ENCODE peak calls at places on chromosomes 6 and 20, in seven cellular contexts. One of them, this sample, is unnamed.

GRCh38 chr20:17617212-17617867 is 47.5 kb downstream of the DSTN start:
- DNase-seq in gastrocnemius medialis: no peak
- DNase-seq in prostate gland: peak
- DNase-seq in A549: peak
- DNase-seq in IMR-90: no peak
- DNase-seq in lower leg skin: no peak
- DNase-seq in endothelial cell of umbilical vein: peak
- DNase-seq in this sample: peak

GRCh38 chr6:83073620-83074019 is 6.1 kb downstream of the DOP1A start:
- DNase-seq in A549: no peak
- DNase-seq in endothelial cell of umbilical vein: no peak
- DNase-seq in prostate gland: no peak
- DNase-seq in gastrocnemius medialis: no peak
- DNase-seq in lower leg skin: no peak
- DNase-seq in IMR-90: no peak
- DNase-seq in this sample: no peak

GRCh38 chr6:56713285-56713684 is 70.6 kb upstream of the DST start:
- DNase-seq in lower leg skin: no peak
- DNase-seq in prostate gland: no peak
- DNase-seq in IMR-90: peak
- DNase-seq in A549: no peak
- DNase-seq in endothelial cell of umbilical vein: peak
- DNase-seq in gastrocnemius medialis: peak
- DNase-seq in this sample: no peak

GRCh38 chr6:156280131-156280530 is 497.0 kb upstream of the ARID1B start:
- DNase-seq in IMR-90: no peak
- DNase-seq in lower leg skin: no peak
- DNase-seq in prostate gland: no peak
- DNase-seq in endothelial cell of umbilical vein: no peak
- DNase-seq in gastrocnemius medialis: no peak
- DNase-seq in A549: no peak
- DNase-seq in this sample: no peak

GRCh38 chr20:4942336-4942735 is 59.0 kb downstream of the SLC23A2 start:
- DNase-seq in gastrocnemius medialis: no peak
- DNase-seq in lower leg skin: no peak
- DNase-seq in prostate gland: no peak
- DNase-seq in endothelial cell of umbilical vein: no peak
- DNase-seq in A549: no peak
- DNase-seq in IMR-90: peak
- DNase-seq in this sample: no peak

GRCh38 chr6:81643156-81643555 is 109.3 kb downstream of the TENT5A start:
- DNase-seq in lower leg skin: no peak
- DNase-seq in A549: no peak
- DNase-seq in IMR-90: no peak
- DNase-seq in prostate gland: no peak
- DNase-seq in endothelial cell of umbilical vein: no peak
- DNase-seq in gastrocnemius medialis: no peak
- DNase-seq in this sample: no peak

GRCh38 chr6:26445934-26446667 is 5.8 kb downstream of the BTN3A3 start:
- DNase-seq in gastrocnemius medialis: no peak
- DNase-seq in IMR-90: no peak
- DNase-seq in lower leg skin: no peak
- DNase-seq in A549: no peak
- DNase-seq in endothelial cell of umbilical vein: no peak
- DNase-seq in prostate gland: no peak
- DNase-seq in this sample: no peak

GRCh38 chr6:131787955-131788712 is 19.7 kb upstream of the ENPP1 start:
- DNase-seq in A549: no peak
- DNase-seq in IMR-90: peak
- DNase-seq in prostate gland: no peak
- DNase-seq in endothelial cell of umbilical vein: no peak
- DNase-seq in gastrocnemius medialis: no peak
- DNase-seq in lower leg skin: no peak
- DNase-seq in this sample: no peak

GRCh38 chr20:41654292-41654691 is 36.1 kb upstream of the CHD6 start:
- DNase-seq in endothelial cell of umbilical vein: no peak
- DNase-seq in IMR-90: no peak
- DNase-seq in lower leg skin: no peak
- DNase-seq in prostate gland: no peak
- DNase-seq in gastrocnemius medialis: no peak
- DNase-seq in A549: no peak
- DNase-seq in this sample: no peak

GRCh38 chr6:123089223-123089622 is 93.2 kb downstream of the CLVS2 start:
- DNase-seq in lower leg skin: no peak
- DNase-seq in prostate gland: peak
- DNase-seq in gastrocnemius medialis: no peak
- DNase-seq in A549: no peak
- DNase-seq in IMR-90: no peak
- DNase-seq in endothelial cell of umbilical vein: peak
- DNase-seq in this sample: no peak

GRCh38 chr6:110688661-110689268 is 126.5 kb downstream of the CDK19 start:
- DNase-seq in endothelial cell of umbilical vein: no peak
- DNase-seq in gastrocnemius medialis: no peak
- DNase-seq in A549: no peak
- DNase-seq in lower leg skin: no peak
- DNase-seq in IMR-90: no peak
- DNase-seq in prostate gland: peak
- DNase-seq in this sample: no peak

GRCh38 chr6:17813561-17813960 is 106.8 kb upstream of the NUP153 start:
- DNase-seq in prostate gland: no peak
- DNase-seq in gastrocnemius medialis: no peak
- DNase-seq in A549: no peak
- DNase-seq in endothelial cell of umbilical vein: no peak
- DNase-seq in lower leg skin: no peak
- DNase-seq in IMR-90: no peak
- DNase-seq in this sample: no peak

GRCh38 chr20:1375515-1375914 is 17.3 kb downstream of the FKBP1A start:
- DNase-seq in prostate gland: no peak
- DNase-seq in endothelial cell of umbilical vein: peak
- DNase-seq in A549: no peak
- DNase-seq in IMR-90: peak
- DNase-seq in gastrocnemius medialis: no peak
- DNase-seq in lower leg skin: no peak
- DNase-seq in this sample: no peak

GRCh38 chr20:41145821-41146620 is 8.7 kb downstream of the PLCG1 start:
- DNase-seq in prostate gland: peak
- DNase-seq in gastrocnemius medialis: no peak
- DNase-seq in endothelial cell of umbilical vein: peak
- DNase-seq in lower leg skin: no peak
- DNase-seq in A549: no peak
- DNase-seq in IMR-90: no peak
- DNase-seq in this sample: no peak

GRCh38 chr20:2658414-2659354 is 5.3 kb downstream of the IDH3B start:
- DNase-seq in A549: peak
- DNase-seq in IMR-90: no peak
- DNase-seq in endothelial cell of umbilical vein: no peak
- DNase-seq in prostate gland: no peak
- DNase-seq in gastrocnemius medialis: no peak
- DNase-seq in lower leg skin: no peak
- DNase-seq in this sample: no peak

GRCh38 chr6:30616811-30617564 is at the start of gene PPP1R10:
- DNase-seq in gastrocnemius medialis: peak
- DNase-seq in prostate gland: peak
- DNase-seq in endothelial cell of umbilical vein: peak
- DNase-seq in IMR-90: peak
- DNase-seq in A549: peak
- DNase-seq in lower leg skin: peak
- DNase-seq in this sample: peak

GRCh38 chr6:30615958-30616810 is 859 bp downstream of the PPP1R10 start:
- DNase-seq in gastrocnemius medialis: no peak
- DNase-seq in A549: no peak
- DNase-seq in endothelial cell of umbilical vein: peak
- DNase-seq in prostate gland: no peak
- DNase-seq in lower leg skin: peak
- DNase-seq in IMR-90: no peak
- DNase-seq in this sample: no peak

GRCh38 chr6:30619561-30619960 is 1.9 kb downstream of the MRPS18B start:
- DNase-seq in A549: no peak
- DNase-seq in endothelial cell of umbilical vein: no peak
- DNase-seq in prostate gland: no peak
- DNase-seq in gastrocnemius medialis: no peak
- DNase-seq in IMR-90: no peak
- DNase-seq in lower leg skin: no peak
- DNase-seq in this sample: no peak

GRCh38 chr6:30618270-30618787 is 689 bp downstream of the MRPS18B start:
- DNase-seq in A549: no peak
- DNase-seq in endothelial cell of umbilical vein: no peak
- DNase-seq in lower leg skin: no peak
- DNase-seq in IMR-90: no peak
- DNase-seq in gastrocnemius medialis: no peak
- DNase-seq in prostate gland: no peak
- DNase-seq in this sample: no peak

DNA sequence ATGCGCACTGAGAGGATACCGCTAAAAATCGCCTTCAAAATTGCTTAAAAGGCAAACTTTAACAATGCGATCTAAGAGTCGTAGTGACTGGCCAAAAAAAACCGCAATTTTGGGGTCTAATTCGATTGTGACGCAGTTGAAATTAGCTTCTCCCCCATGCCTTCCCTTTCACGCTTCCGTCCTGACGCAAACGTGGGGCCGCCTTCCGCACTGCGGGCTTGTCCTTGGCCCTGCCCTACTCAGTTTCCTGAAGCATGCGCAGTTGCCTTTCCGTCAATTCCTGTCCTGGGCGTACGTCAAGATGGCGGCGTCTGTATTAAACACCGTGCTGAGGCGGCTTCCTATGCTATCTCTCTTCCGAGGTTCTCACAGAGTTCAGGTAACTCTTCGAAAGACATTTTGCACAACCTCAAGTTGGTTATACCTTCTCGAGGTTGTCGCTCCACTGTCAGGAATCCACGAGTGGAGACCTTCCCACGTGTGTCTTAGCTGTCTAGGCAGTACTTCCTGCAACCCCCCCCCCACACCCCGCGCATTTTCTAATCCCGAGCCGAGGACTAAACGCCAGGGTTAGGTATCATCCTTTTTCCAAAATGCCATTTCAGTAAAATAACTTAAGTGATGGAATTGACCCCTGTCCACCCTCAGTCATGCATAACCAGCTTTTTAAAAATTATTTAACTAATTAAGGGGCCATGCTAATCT is at the start of gene MRPS18B:
- DNase-seq in prostate gland: peak
- DNase-seq in A549: peak
- DNase-seq in gastrocnemius medialis: peak
- DNase-seq in IMR-90: peak
- DNase-seq in lower leg skin: peak
- DNase-seq in endothelial cell of umbilical vein: peak
- DNase-seq in this sample: peak
- TF ChIP-seq POLR2A in prostate gland: peak
- TF ChIP-seq POLR2A in A549: peak
- TF ChIP-seq POLR2A in gastrocnemius medialis: peak
- TF ChIP-seq POLR2A in IMR-90: no peak
- TF ChIP-seq POLR2A in lower leg skin: no peak
- TF ChIP-seq POLR2A in endothelial cell of umbilical vein: peak
- TF ChIP-seq POLR2A in this sample: peak

GRCh38 chr6:1311400-1312192 is at the start of gene FOXQ1:
- DNase-seq in lower leg skin: peak
- DNase-seq in gastrocnemius medialis: no peak
- DNase-seq in A549: no peak
- DNase-seq in prostate gland: peak
- DNase-seq in endothelial cell of umbilical vein: peak
- DNase-seq in IMR-90: peak
- DNase-seq in this sample: peak
- TF ChIP-seq POLR2A in lower leg skin: no peak
- TF ChIP-seq POLR2A in gastrocnemius medialis: no peak
- TF ChIP-seq POLR2A in A549: peak
- TF ChIP-seq POLR2A in prostate gland: peak
- TF ChIP-seq POLR2A in endothelial cell of umbilical vein: no peak
- TF ChIP-seq POLR2A in IMR-90: no peak
- TF ChIP-seq POLR2A in this sample: no peak

GRCh38 chr6:143402721-143403336 is 47.7 kb downstream of the ADAT2 start:
- DNase-seq in prostate gland: no peak
- DNase-seq in lower leg skin: no peak
- DNase-seq in IMR-90: no peak
- DNase-seq in A549: no peak
- DNase-seq in gastrocnemius medialis: no peak
- DNase-seq in endothelial cell of umbilical vein: no peak
- DNase-seq in this sample: no peak

GRCh38 chr6:143408151-143408786 is 42.2 kb downstream of the ADAT2 start:
- DNase-seq in gastrocnemius medialis: no peak
- DNase-seq in endothelial cell of umbilical vein: no peak
- DNase-seq in prostate gland: no peak
- DNase-seq in IMR-90: no peak
- DNase-seq in A549: no peak
- DNase-seq in lower leg skin: no peak
- DNase-seq in this sample: no peak

GRCh38 chr6:143408787-143409162 is 41.7 kb downstream of the ADAT2 start:
- DNase-seq in lower leg skin: no peak
- DNase-seq in IMR-90: no peak
- DNase-seq in endothelial cell of umbilical vein: no peak
- DNase-seq in A549: no peak
- DNase-seq in gastrocnemius medialis: no peak
- DNase-seq in prostate gland: no peak
- DNase-seq in this sample: no peak

GRCh38 chr6:143405381-143406154 is 44.9 kb downstream of the ADAT2 start:
- DNase-seq in gastrocnemius medialis: no peak
- DNase-seq in lower leg skin: no peak
- DNase-seq in A549: no peak
- DNase-seq in endothelial cell of umbilical vein: no peak
- DNase-seq in IMR-90: peak
- DNase-seq in prostate gland: no peak
- DNase-seq in this sample: no peak

GRCh38 chr6:143406673-143407072 is 43.8 kb downstream of the ADAT2 start:
- DNase-seq in endothelial cell of umbilical vein: no peak
- DNase-seq in A549: no peak
- DNase-seq in IMR-90: no peak
- DNase-seq in prostate gland: no peak
- DNase-seq in lower leg skin: no peak
- DNase-seq in gastrocnemius medialis: no peak
- DNase-seq in this sample: no peak
- TF ChIP-seq POLR2A in endothelial cell of umbilical vein: no peak
- TF ChIP-seq POLR2A in A549: no peak
- TF ChIP-seq POLR2A in IMR-90: no peak
- TF ChIP-seq POLR2A in prostate gland: no peak
- TF ChIP-seq POLR2A in lower leg skin: no peak
- TF ChIP-seq POLR2A in gastrocnemius medialis: no peak
- TF ChIP-seq POLR2A in this sample: no peak

GRCh38 chr6:24721461-24722215 is 2.7 kb upstream of the C6orf62 start:
- DNase-seq in prostate gland: peak
- DNase-seq in IMR-90: peak
- DNase-seq in gastrocnemius medialis: peak
- DNase-seq in endothelial cell of umbilical vein: no peak
- DNase-seq in A549: peak
- DNase-seq in lower leg skin: no peak
- DNase-seq in this sample: no peak
- TF ChIP-seq POLR2A in prostate gland: peak
- TF ChIP-seq POLR2A in IMR-90: peak
- TF ChIP-seq POLR2A in gastrocnemius medialis: peak
- TF ChIP-seq POLR2A in endothelial cell of umbilical vein: peak
- TF ChIP-seq POLR2A in A549: peak
- TF ChIP-seq POLR2A in lower leg skin: no peak
- TF ChIP-seq POLR2A in this sample: peak

GRCh38 chr6:168841609-168842278 is 400.8 kb downstream of the SMOC2 start:
- DNase-seq in endothelial cell of umbilical vein: no peak
- DNase-seq in lower leg skin: no peak
- DNase-seq in A549: no peak
- DNase-seq in IMR-90: no peak
- DNase-seq in prostate gland: no peak
- DNase-seq in gastrocnemius medialis: no peak
- DNase-seq in this sample: no peak
- TF ChIP-seq POLR2A in endothelial cell of umbilical vein: no peak
- TF ChIP-seq POLR2A in lower leg skin: no peak
- TF ChIP-seq POLR2A in A549: no peak
- TF ChIP-seq POLR2A in IMR-90: no peak
- TF ChIP-seq POLR2A in prostate gland: no peak
- TF ChIP-seq POLR2A in gastrocnemius medialis: no peak
- TF ChIP-seq POLR2A in this sample: no peak